ENCODE peak calls at places on chromosomes 1 and 21, in nine cellular contexts. C is naive thymus-derived CD4-positive, alpha-beta T cell; D is transverse colon; M is ovary; Z is stomach; J is mammary epithelial cell; A is aorta; N is hepatocyte; I is endothelial cell of umbilical vein. O is an unnamed sample.

GRCh38 chr1:5972198-5972520 is 20.1 kb downstream of the NPHP4 start:
- DNase-seq in C (no peak), D (no peak), M (no peak), Z (no peak), J (no peak), A (no peak), N (no peak), I (no peak), O (no peak)

GRCh38 chr1:25695991-25696330 is 79.4 kb downstream of the MAN1C1 start:
- DNase-seq in C (no peak), D (no peak), M (peak; percentile 35), Z (no peak), J (peak; percentile 43), A (peak; percentile 70), N (peak; percentile 51), I (peak; percentile 80), O (peak; percentile 91)

GRCh38 chr1:244241438-244241837 is 190.4 kb downstream of the ZBTB18 start:
- DNase-seq in C (no peak), D (no peak), M (no peak), Z (no peak), J (no peak), A (no peak), N (no peak), I (no peak), O (no peak)

GRCh38 chr1:160987359-160988062 is 32.9 kb upstream of the ITLN2 start:
- DNase-seq in C (no peak), D (no peak), M (no peak), Z (no peak), J (no peak), A (no peak), N (no peak), I (no peak), O (no peak)

GRCh38 chr1:43766086-43766784 is 58.9 kb downstream of the ST3GAL3 start:
- DNase-seq in C (no peak), D (no peak), M (no peak), Z (no peak), J (no peak), A (no peak), N (no peak), I (no peak), O (no peak)

GRCh38 chr1:160022330-160023310 is 9.2 kb downstream of the PIGM start:
- DNase-seq in C (no peak), D (no peak), M (no peak), Z (no peak), J (peak; percentile 69), A (no peak), N (no peak), I (no peak), O (no peak)

GRCh38 chr1:36248250-36248894 is 24.1 kb downstream of the THRAP3 start:
- DNase-seq in C (no peak), D (peak; percentile 53), M (peak; percentile 71), Z (peak; percentile 62), J (peak; percentile 85), A (peak; percentile 81), N (peak; percentile 61), I (peak; percentile 59), O (peak; percentile 89)

GRCh38 chr1:33111965-33112364 is 31.0 kb downstream of the AZIN2 start:
- DNase-seq in C (no peak), D (no peak), M (no peak), Z (no peak), J (peak; percentile 26), A (no peak), N (no peak), I (peak; percentile 49), O (no peak)

GRCh38 chr1:226628624-226629155 is 80.1 kb downstream of the STUM start:
- DNase-seq in C (no peak), D (peak; percentile 10), M (no peak), Z (peak; percentile 39), J (no peak), A (peak; percentile 17), N (no peak), I (no peak), O (no peak)

DNA sequence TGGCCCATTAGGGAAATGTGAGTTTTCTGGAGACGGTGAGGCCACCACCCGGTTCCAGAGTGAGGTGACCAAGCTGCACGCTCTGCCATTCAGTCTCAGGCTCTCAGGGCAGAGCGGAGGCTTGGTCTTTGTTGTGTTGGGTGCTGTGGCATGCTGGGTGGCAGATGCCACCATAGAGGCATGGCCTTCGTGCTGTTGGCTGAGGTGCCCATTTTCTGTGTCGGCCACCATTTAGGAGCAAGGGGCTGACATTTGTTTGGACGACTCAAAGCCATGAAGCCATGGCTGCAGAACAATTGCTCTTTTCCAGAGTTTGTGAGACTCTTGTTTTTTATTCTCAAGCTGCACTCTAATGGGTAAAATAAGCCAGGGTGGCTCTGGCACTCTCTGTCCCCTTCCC is 36.8 kb upstream of the PWP2 start:
- DNase-seq in C (no peak), D (no peak), M (no peak), Z (no peak), J (no peak), A (no peak), N (no peak), I (no peak), O (no peak)
- H3K36me3 ChIP-seq in C (no peaks in the 10 kb centered on the region), D (peaks cover 5% of the 10 kb centered on the region), M (no peaks in the 10 kb centered on the region), Z (peaks cover 94% of the 10 kb centered on the region), J (peaks cover 6% of the 10 kb centered on the region), A (no peaks in the 10 kb centered on the region), N (no peaks in the 10 kb centered on the region), I (peaks cover 11% of the 10 kb centered on the region), O (peaks cover 35% of the 10 kb centered on the region)

GRCh38 chr21:23522750-23523149 is 2084.5 kb downstream of the MRPL39 start:
- DNase-seq in C (no peak), D (no peak), M (no peak), Z (no peak), J (no peak), A (no peak), N (no peak), I (no peak), O (no peak)

GRCh38 chr21:23524685-23525084 is 2082.6 kb downstream of the MRPL39 start:
- DNase-seq in C (no peak), D (no peak), M (no peak), Z (no peak), J (no peak), A (no peak), N (no peak), I (no peak), O (no peak)
- H3K36me3 ChIP-seq in C (no peaks in the 10 kb centered on the region), D (no peaks in the 10 kb centered on the region), M (no peaks in the 10 kb centered on the region), Z (no peaks in the 10 kb centered on the region), J (no peaks in the 10 kb centered on the region), A (no peaks in the 10 kb centered on the region), N (no peaks in the 10 kb centered on the region), I (no peaks in the 10 kb centered on the region), O (no peaks in the 10 kb centered on the region)

GRCh38 chr1:48678684-48679083 is 98.0 kb downstream of the BEND5 start:
- DNase-seq in C (no peak), D (no peak), M (no peak), Z (no peak), J (no peak), A (no peak), N (no peak), I (no peak), O (no peak)
- H3K36me3 ChIP-seq in C (no peaks in the 10 kb centered on the region), D (no peaks in the 10 kb centered on the region), M (no peaks in the 10 kb centered on the region), Z (no peaks in the 10 kb centered on the region), J (no peaks in the 10 kb centered on the region), A (no peaks in the 10 kb centered on the region), N (no peaks in the 10 kb centered on the region), I (no peaks in the 10 kb centered on the region), O (no peaks in the 10 kb centered on the region)

GRCh38 chr1:215543806-215544205 is 23.3 kb upstream of the KCTD3 start:
- DNase-seq in C (no peak), D (no peak), M (no peak), Z (no peak), J (no peak), A (no peak), N (no peak), I (no peak), O (no peak)

GRCh38 chr1:215544566-215544965 is 22.5 kb upstream of the KCTD3 start:
- DNase-seq in C (no peak), D (no peak), M (no peak), Z (no peak), J (no peak), A (no peak), N (no peak), I (no peak), O (no peak)

GRCh38 chr1:215542301-215542700 is 24.8 kb upstream of the KCTD3 start:
- DNase-seq in C (no peak), D (no peak), M (no peak), Z (no peak), J (no peak), A (no peak), N (no peak), I (no peak), O (no peak)

GRCh38 chr1:215543191-215543606 is 23.9 kb upstream of the KCTD3 start:
- DNase-seq in C (no peak), D (no peak), M (no peak), Z (peak; percentile 30), J (peak; percentile 83), A (no peak), N (peak; percentile 48), I (no peak), O (peak; percentile 76)

DNA sequence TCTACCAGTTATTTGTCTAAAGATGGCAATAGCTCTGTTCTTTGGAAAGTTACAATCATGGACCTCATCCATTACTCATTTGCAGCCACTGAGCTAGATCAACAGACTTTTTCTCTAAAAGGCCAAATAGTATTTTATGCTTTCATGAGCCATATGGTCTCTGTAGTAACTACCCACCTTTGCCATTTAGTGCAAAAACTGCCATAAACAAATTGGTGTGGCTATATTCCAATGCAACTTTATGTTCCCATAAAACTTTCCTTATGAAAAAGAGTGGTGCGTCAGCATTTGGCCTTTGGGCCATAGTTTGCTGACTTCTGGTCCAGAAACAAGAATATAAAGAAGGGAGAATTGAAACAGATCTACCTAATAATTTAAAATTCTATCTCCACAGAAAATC is 20.1 kb upstream of the KCTD3 start:
- DNase-seq in C (no peak), D (no peak), M (no peak), Z (no peak), J (no peak), A (no peak), N (no peak), I (no peak), O (no peak)
- H3K36me3 ChIP-seq in C (no peaks in the 10 kb centered on the region), D (no peaks in the 10 kb centered on the region), M (no peaks in the 10 kb centered on the region), Z (no peaks in the 10 kb centered on the region), J (no peaks in the 10 kb centered on the region), A (no peaks in the 10 kb centered on the region), N (no peaks in the 10 kb centered on the region), I (no peaks in the 10 kb centered on the region), O (no peaks in the 10 kb centered on the region)